ENCODE peak calls at places on chromosome 18, in five cellular contexts. One of them, this sample, is unnamed. For H3K4me1, the result is how much of the 10 kb centered on the place peaks cover.

GRCh38 chr18:27378396-27379094 is 193.4 kb upstream of the CHST9 start:
- DNase-seq in keratinocyte: peak
- DNase-seq in endothelial cell of umbilical vein: peak
- DNase-seq in right lobe of liver: no peak
- DNase-seq in heart right ventricle: no peak
- DNase-seq in this sample: no peak

GRCh38 chr18:49561377-49562193 is at the start of gene LIPG:
- DNase-seq in right lobe of liver: peak
- DNase-seq in heart right ventricle: no peak
- DNase-seq in keratinocyte: peak
- DNase-seq in endothelial cell of umbilical vein: peak
- DNase-seq in this sample: peak

GRCh38 chr18:35525795-35526475 is 28.2 kb upstream of the INO80C start:
- DNase-seq in endothelial cell of umbilical vein: no peak
- DNase-seq in keratinocyte: no peak
- DNase-seq in heart right ventricle: no peak
- DNase-seq in right lobe of liver: no peak
- DNase-seq in this sample: no peak

GRCh38 chr18:42275949-42276730 is 321.1 kb downstream of the PIK3C3 start:
- DNase-seq in heart right ventricle: no peak
- DNase-seq in keratinocyte: no peak
- DNase-seq in right lobe of liver: no peak
- DNase-seq in endothelial cell of umbilical vein: no peak
- DNase-seq in this sample: peak

GRCh38 chr18:250685-251084 is 17.2 kb downstream of the THOC1 start:
- DNase-seq in right lobe of liver: no peak
- DNase-seq in endothelial cell of umbilical vein: no peak
- DNase-seq in keratinocyte: no peak
- DNase-seq in heart right ventricle: no peak
- DNase-seq in this sample: no peak

GRCh38 chr18:12159446-12159845 is 65.8 kb downstream of the ANKRD62 start:
- DNase-seq in endothelial cell of umbilical vein: no peak
- DNase-seq in right lobe of liver: no peak
- DNase-seq in heart right ventricle: no peak
- DNase-seq in keratinocyte: peak
- DNase-seq in this sample: no peak

GRCh38 chr18:32019251-32019943 is 772 bp downstream of the RNF125 start:
- DNase-seq in keratinocyte: no peak
- DNase-seq in right lobe of liver: peak
- DNase-seq in endothelial cell of umbilical vein: no peak
- DNase-seq in heart right ventricle: peak
- DNase-seq in this sample: peak

GRCh38 chr18:44198296-44199284 is 482.1 kb upstream of the SETBP1 start:
- DNase-seq in right lobe of liver: no peak
- DNase-seq in heart right ventricle: no peak
- DNase-seq in endothelial cell of umbilical vein: no peak
- DNase-seq in keratinocyte: no peak
- DNase-seq in this sample: no peak

GRCh38 chr18:23982154-23983071 is 32.1 kb upstream of the TTC39C start:
- DNase-seq in right lobe of liver: peak
- DNase-seq in endothelial cell of umbilical vein: peak
- DNase-seq in heart right ventricle: peak
- DNase-seq in keratinocyte: no peak
- DNase-seq in this sample: no peak

GRCh38 chr18:519019-519879 is 18.7 kb upstream of the COLEC12 start:
- DNase-seq in right lobe of liver: peak
- DNase-seq in endothelial cell of umbilical vein: peak
- DNase-seq in keratinocyte: no peak
- DNase-seq in heart right ventricle: peak
- DNase-seq in this sample: no peak

GRCh38 chr18:858016-858415 is 46.0 kb upstream of the YES1 start:
- DNase-seq in endothelial cell of umbilical vein: no peak
- DNase-seq in keratinocyte: no peak
- DNase-seq in heart right ventricle: no peak
- DNase-seq in right lobe of liver: no peak
- DNase-seq in this sample: no peak

GRCh38 chr18:37393945-37394609 is 171.5 kb downstream of the CELF4 start:
- DNase-seq in right lobe of liver: peak
- DNase-seq in heart right ventricle: peak
- DNase-seq in keratinocyte: no peak
- DNase-seq in endothelial cell of umbilical vein: peak
- DNase-seq in this sample: peak

GRCh38 chr18:2984703-2985261 is 28.2 kb downstream of the LPIN2 start:
- DNase-seq in right lobe of liver: peak
- DNase-seq in heart right ventricle: no peak
- DNase-seq in endothelial cell of umbilical vein: peak
- DNase-seq in keratinocyte: no peak
- DNase-seq in this sample: no peak
- H3K4me1 ChIP-seq in right lobe of liver: under half
- H3K4me1 ChIP-seq in heart right ventricle: under half
- H3K4me1 ChIP-seq in endothelial cell of umbilical vein: half or more
- H3K4me1 ChIP-seq in keratinocyte: under half
- H3K4me1 ChIP-seq in this sample: half or more

GRCh38 chr18:47929681-47930085 is 776 bp downstream of the SMAD2 start:
- DNase-seq in endothelial cell of umbilical vein: no peak
- DNase-seq in heart right ventricle: peak
- DNase-seq in keratinocyte: no peak
- DNase-seq in right lobe of liver: no peak
- DNase-seq in this sample: no peak
- H3K4me1 ChIP-seq in endothelial cell of umbilical vein: under half
- H3K4me1 ChIP-seq in heart right ventricle: under half
- H3K4me1 ChIP-seq in keratinocyte: under half
- H3K4me1 ChIP-seq in right lobe of liver: under half
- H3K4me1 ChIP-seq in this sample: under half

GRCh38 chr18:77206676-77207370 is 42.8 kb upstream of the GALR1 start:
- DNase-seq in heart right ventricle: no peak
- DNase-seq in keratinocyte: no peak
- DNase-seq in endothelial cell of umbilical vein: no peak
- DNase-seq in right lobe of liver: no peak
- DNase-seq in this sample: no peak
- H3K4me1 ChIP-seq in heart right ventricle: under half
- H3K4me1 ChIP-seq in keratinocyte: under half
- H3K4me1 ChIP-seq in endothelial cell of umbilical vein: under half
- H3K4me1 ChIP-seq in right lobe of liver: under half
- H3K4me1 ChIP-seq in this sample: under half

DNA sequence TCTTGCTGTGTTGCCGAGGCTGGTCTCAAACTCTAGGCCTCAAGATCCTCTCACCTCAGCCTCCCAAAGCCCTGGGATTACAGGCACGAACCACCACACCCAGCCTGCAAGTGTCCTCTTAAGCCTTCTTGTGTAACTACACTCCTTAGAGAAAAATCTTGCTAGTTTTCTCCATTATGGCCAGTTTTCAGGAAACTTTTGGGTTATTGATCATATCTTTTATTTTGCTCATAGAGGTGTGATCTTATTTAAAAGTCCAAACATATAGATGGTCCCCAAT is 2.4 kb downstream of the SOCS6 start:
- DNase-seq in keratinocyte: no peak
- DNase-seq in endothelial cell of umbilical vein: no peak
- DNase-seq in right lobe of liver: no peak
- DNase-seq in heart right ventricle: no peak
- DNase-seq in this sample: no peak
- H3K4me1 ChIP-seq in keratinocyte: under half
- H3K4me1 ChIP-seq in endothelial cell of umbilical vein: under half
- H3K4me1 ChIP-seq in right lobe of liver: under half
- H3K4me1 ChIP-seq in heart right ventricle: under half
- H3K4me1 ChIP-seq in this sample: under half

DNA sequence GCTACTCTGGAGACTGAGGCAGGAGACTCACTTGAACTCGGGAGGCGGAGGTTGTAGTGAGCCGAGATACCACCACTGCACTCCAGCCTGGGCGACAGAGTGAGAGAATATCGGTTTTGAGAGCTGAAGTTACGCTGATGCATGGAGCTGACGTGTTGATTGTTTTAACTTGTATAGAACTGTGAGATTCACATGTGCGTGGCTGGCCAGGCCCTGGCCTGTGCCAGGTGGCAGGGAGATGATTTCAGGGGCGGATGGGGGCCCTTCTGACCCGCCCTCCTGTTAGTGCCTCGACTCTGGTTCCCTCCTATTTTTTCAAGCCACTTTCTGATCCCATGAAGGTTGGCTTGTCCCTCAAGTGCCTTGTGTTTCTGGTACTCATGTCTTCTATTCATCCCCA is 25.7 kb downstream of the GATA6 start:
- DNase-seq in right lobe of liver: no peak
- DNase-seq in keratinocyte: no peak
- DNase-seq in endothelial cell of umbilical vein: no peak
- DNase-seq in heart right ventricle: no peak
- DNase-seq in this sample: no peak
- H3K4me1 ChIP-seq in right lobe of liver: under half
- H3K4me1 ChIP-seq in keratinocyte: under half
- H3K4me1 ChIP-seq in endothelial cell of umbilical vein: half or more
- H3K4me1 ChIP-seq in heart right ventricle: half or more
- H3K4me1 ChIP-seq in this sample: under half